ENCODE peak calls at places on chromosomes 3 and 15, in six cellular contexts. P, M, I, F, G and D are unnamed samples.

GRCh38 chr3:168048414-168049330 is 47.1 kb downstream of the GOLIM4 start:
- DNase-seq in P (no peak), M (no peak), I (no peak), F (no peak), G (no peak), D (no peak)

GRCh38 chr15:99369250-99369649 is 118.0 kb downstream of the LRRC28 start:
- DNase-seq in P (no peak), M (no peak), I (no peak), F (no peak), G (no peak), D (peak)

GRCh38 chr3:198079771-198080520 is 119.9 kb downstream of the LMLN start:
- DNase-seq in P (peak), M (no peak), I (peak), F (no peak), G (peak), D (no peak)

GRCh38 chr3:112149136-112149535 is 16.1 kb upstream of the GCSAM start:
- DNase-seq in P (no peak), M (no peak), I (no peak), F (no peak), G (no peak), D (no peak)

GRCh38 chr3:41418961-41419691 is 219.8 kb downstream of the CTNNB1 start:
- DNase-seq in P (peak), M (no peak), I (no peak), F (no peak), G (peak), D (no peak)

GRCh38 chr3:60839242-60839641 is 412.0 kb downstream of the FHIT start:
- DNase-seq in P (no peak), M (no peak), I (no peak), F (no peak), G (no peak), D (no peak)

GRCh38 chr3:66076861-66077495 is 38.3 kb upstream of the MAGI1 start:
- DNase-seq in P (peak), M (no peak), I (no peak), F (no peak), G (no peak), D (no peak)

GRCh38 chr3:113626513-113627371 is 69.7 kb downstream of the USF3 start:
- DNase-seq in P (peak), M (peak), I (no peak), F (peak), G (no peak), D (no peak)

GRCh38 chr3:111903067-111903511 is 44.0 kb downstream of the PHLDB2 start:
- DNase-seq in P (peak), M (no peak), I (no peak), F (no peak), G (no peak), D (no peak)

GRCh38 chr3:126524429-126524988 is 554 bp downstream of the CHST13 start:
- DNase-seq in P (no peak), M (no peak), I (no peak), F (no peak), G (no peak), D (peak)

GRCh38 chr15:45522931-45523331 is 376 bp upstream of the SLC30A4 start:
- DNase-seq in P (peak), M (peak), I (no peak), F (peak), G (no peak), D (no peak)

GRCh38 chr15:55196011-55196410 is 730 bp downstream of the RSL24D1 start:
- DNase-seq in P (peak), M (no peak), I (no peak), F (no peak), G (no peak), D (no peak)

GRCh38 chr15:58875343-58875742 is 58.1 kb downstream of the SLTM start:
- DNase-seq in P (no peak), M (no peak), I (no peak), F (no peak), G (no peak), D (no peak)

GRCh38 chr3:4883011-4883410 is 96.2 kb upstream of the BHLHE40 start:
- DNase-seq in P (no peak), M (no peak), I (no peak), F (no peak), G (no peak), D (no peak)

GRCh38 chr15:56978898-56979662 is 60.6 kb downstream of the TCF12 start:
- DNase-seq in P (peak), M (no peak), I (no peak), F (no peak), G (no peak), D (no peak)

GRCh38 chr3:171950373-171950772 is 89.0 kb upstream of the FNDC3B start:
- DNase-seq in P (peak), M (no peak), I (no peak), F (no peak), G (no peak), D (no peak)

GRCh38 chr3:182909318-182910040 is 70.9 kb downstream of the DCUN1D1 start:
- DNase-seq in P (peak), M (no peak), I (no peak), F (no peak), G (no peak), D (no peak)

GRCh38 chr15:71125831-71126453 is 10.7 kb downstream of the THSD4 start:
- DNase-seq in P (no peak), M (no peak), I (no peak), F (no peak), G (no peak), D (no peak)

GRCh38 chr3:49747792-49748480 is 24.2 kb upstream of the GMPPB start:
- DNase-seq in P (peak), M (no peak), I (no peak), F (no peak), G (no peak), D (no peak)

GRCh38 chr15:77510066-77511044 is 89.7 kb downstream of the HMG20A start:
- DNase-seq in P (no peak), M (no peak), I (no peak), F (no peak), G (no peak), D (no peak)